ENCODE peak calls at places on chromosomes 13 and 19, in eight cellular contexts. B, U, G, F, M, A, I and K are unnamed samples.
A peak's percentile ranks its signal among the peaks of the same experiment; 100 is the strongest.

GRCh38 chr13:109741966-109742365 is 44.4 kb downstream of the IRS2 start:
- DNase-seq in U (no peak), A (no peak), G (no peak), I (no peak), B (no peak), F (no peak), M (no peak), K (no peak)

GRCh38 chr13:69769637-69770036 is 338.0 kb upstream of the ATXN8OS start:
- DNase-seq in I (no peak), M (no peak), F (no peak), A (no peak), U (no peak), B (no peak), G (no peak), K (no peak)

GRCh38 chr13:48493076-48493765 is 39.7 kb downstream of the RCBTB2 start:
- DNase-seq in A (no peak), M (no peak), I (no peak), G (no peak), U (no peak), B (peak; percentile 14), F (no peak), K (no peak)

GRCh38 chr19:7513809-7514642 is 1.9 kb upstream of the ZNF358 start:
- DNase-seq in U (no peak), F (no peak), M (no peak), G (no peak), I (no peak), B (no peak), A (no peak), K (no peak)

GRCh38 chr19:43779147-43779819 is 1.5 kb downstream of the KCNN4 start:
- DNase-seq in G (no peak), B (no peak), M (no peak), I (no peak), A (no peak), U (no peak), F (no peak), K (no peak)

GRCh38 chr19:39166571-39167391 is 30.0 kb upstream of the NCCRP1 start:
- DNase-seq in A (no peak), B (no peak), G (no peak), I (no peak), F (no peak), U (no peak), M (peak; percentile 73), K (no peak)

GRCh38 chr13:36421447-36421846 is 10.8 kb upstream of the CCNA1 start:
- DNase-seq in F (no peak), G (no peak), M (no peak), B (peak; percentile 11), I (peak; percentile 77), U (no peak), A (no peak), K (no peak)

GRCh38 chr19:39078436-39079200 is 5.5 kb upstream of the ACP7 start:
- DNase-seq in M (no peak), U (no peak), G (no peak), B (peak; percentile 98), F (no peak), A (no peak), I (peak; percentile 93), K (no peak)

GRCh38 chr13:58097831-58098230 is 466.3 kb downstream of the PCDH17 start:
- DNase-seq in B (no peak), A (no peak), M (no peak), I (no peak), G (no peak), F (no peak), U (no peak), K (no peak)

GRCh38 chr13:74132768-74133656 is 1.2 kb downstream of the KLF12 start:
- DNase-seq in A (no peak), U (no peak), M (peak; percentile 32), B (peak; percentile 45), F (peak; percentile 67), G (peak; percentile 36), I (no peak), K (no peak)

GRCh38 chr19:4534836-4535658 is at the start of gene PLIN5:
- DNase-seq in A (peak; percentile 89), B (no peak), G (peak; percentile 31), M (peak; percentile 83), I (no peak), F (no peak), U (no peak), K (peak; percentile 20)

GRCh38 chr19:2223959-2224358 is 12.2 kb downstream of the PLEKHJ1 start:
- DNase-seq in M (no peak), U (no peak), A (no peak), G (no peak), B (no peak), F (no peak), I (no peak), K (no peak)

GRCh38 chr13:91280806-91281205 is 66.7 kb upstream of the MIR17HG start:
- DNase-seq in F (no peak), A (no peak), U (no peak), M (no peak), G (no peak), I (no peak), B (no peak), K (no peak)

GRCh38 chr19:23440791-23441190 is 45.5 kb upstream of the ZNF91 start:
- DNase-seq in U (no peak), G (peak; percentile 4), I (no peak), B (no peak), F (no peak), M (no peak), A (no peak), K (no peak)

GRCh38 chr19:52270266-52270885 is 989 bp downstream of the ZNF766 start:
- DNase-seq in I (peak; percentile 6), B (peak; percentile 22), G (peak; percentile 4), A (no peak), M (no peak), F (no peak), U (no peak), K (no peak)

GRCh38 chr19:16449330-16449961 is 22.3 kb downstream of the EPS15L1 start:
- DNase-seq in I (no peak), A (no peak), F (no peak), B (no peak), U (no peak), M (no peak), G (no peak), K (no peak)

GRCh38 chr13:106736941-106737340 is 169.0 kb upstream of the ARGLU1 start:
- DNase-seq in I (no peak), F (no peak), B (no peak), U (no peak), M (no peak), A (no peak), G (no peak), K (no peak)

GRCh38 chr13:38262211-38262610 is 87.4 kb upstream of the UFM1 start:
- DNase-seq in B (peak; percentile 63), A (no peak), U (no peak), M (no peak), F (no peak), G (no peak), I (no peak), K (no peak)